ENCODE peak calls at places on chromosomes 11 and 22, in seven cellular contexts. T is NCI-H460; E is NCI-H1105; H is coronary artery; C is MM.1S; J is activated T-helper 1 cell treated with anti-CD3 and anti-CD28 coated beads, Interleukin-2, amount 50 U/mL, for 16 hours; A is neural crest cell. W is an unnamed sample.

GRCh38 chr11:17543574-17544180 is 539 bp downstream of the USH1C start:
- DNase-seq in A (no peak), C (no peak), H (no peak), T (no peak), J (no peak), E (no peak), W (no peak)

GRCh38 chr22:19495562-19496323 is 16.0 kb downstream of the CDC45 start:
- DNase-seq in E (no peak), J (no peak), H (no peak), C (no peak), T (no peak), A (no peak), W (no peak)

GRCh38 chr11:114125959-114126358 is 66.4 kb downstream of the ZBTB16 start:
- DNase-seq in A (no peak), J (no peak), C (no peak), H (no peak), E (no peak), T (no peak), W (no peak)

GRCh38 chr11:79227308-79227707 is 213.5 kb downstream of the TENM4 start:
- DNase-seq in C (no peak), J (no peak), E (no peak), H (no peak), A (no peak), T (no peak), W (no peak)

GRCh38 chr11:19561011-19561410 is 151.6 kb upstream of the NAV2 start:
- DNase-seq in J (no peak), E (no peak), T (no peak), H (no peak), C (no peak), A (no peak), W (no peak)

GRCh38 chr22:31646186-31647019 is 15.6 kb downstream of the PISD start:
- DNase-seq in A (no peak), J (no peak), H (no peak), T (no peak), C (no peak), E (no peak), W (no peak)

GRCh38 chr11:13962562-13963168 is at the start of gene SPON1:
- DNase-seq in H (no peak), C (no peak), E (peak; percentile 71), A (peak; percentile 59), J (no peak), T (no peak), W (peak; percentile 52)

GRCh38 chr11:45414082-45414481 is 127.9 kb upstream of the SYT13 start:
- DNase-seq in E (no peak), J (no peak), H (no peak), C (no peak), A (no peak), T (no peak), W (no peak)

GRCh38 chr11:14386895-14387480 is 28.0 kb upstream of the RRAS2 start:
- DNase-seq in J (no peak), C (no peak), H (no peak), T (no peak), E (peak; percentile 6), A (peak; percentile 53), W (no peak)

GRCh38 chr11:8075119-8075726 is 5.8 kb upstream of the TUB start:
- DNase-seq in H (no peak), C (no peak), E (no peak), T (no peak), J (no peak), A (no peak), W (no peak)

GRCh38 chr11:64048042-64048854 is 12.5 kb downstream of the FLRT1 start:
- DNase-seq in J (no peak), E (no peak), C (no peak), H (no peak), A (peak; percentile 66), T (no peak), W (no peak)

GRCh38 chr11:2842876-2843275 is 42.7 kb downstream of the CDKN1C start:
- DNase-seq in J (no peak), T (no peak), C (no peak), E (no peak), A (no peak), H (no peak), W (no peak)

GRCh38 chr11:67442504-67443398 is 525 bp downstream of the CORO1B start:
- DNase-seq in T (no peak), H (no peak), E (no peak), C (no peak), J (no peak), A (no peak), W (no peak)

GRCh38 chr11:48193876-48194275 is 22.7 kb upstream of the OR4B1 start:
- DNase-seq in E (no peak), H (no peak), T (no peak), J (no peak), A (no peak), C (no peak), W (no peak)

GRCh38 chr11:68271023-68271780 is 571 bp downstream of the C11orf24 start:
- DNase-seq in C (peak; percentile 91), H (no peak), J (no peak), A (peak; percentile 57), E (peak; percentile 57), T (peak; percentile 49), W (peak; percentile 59)

GRCh38 chr22:29689872-29690213 is 30.0 kb upstream of the CABP7 start:
- DNase-seq in A (peak; percentile 73), T (peak; percentile 13), H (no peak), J (peak; percentile 6), C (peak; percentile 22), E (peak; percentile 30), W (peak; percentile 48)

W was measured in activated naive CD4-positive, alpha-beta T cell treated with anti-CD3 and anti-CD28 coated beads, Interleukin-2, amount 50 U/mL, for 72 hours.